ENCODE peak calls at places on chromosomes 3 and 15, in four cellular contexts. V is ACHN; B is nephron progenitor cell; S is activated CD4-positive, alpha-beta T cell treated with anti-CD3 and anti-CD28 coated beads for 1 hour. X is an unnamed sample.

GRCh38 chr3:93961489-93961888 is 12.2 kb downstream of the PROS1 start:
- DNase-seq in V (no peak), B (no peak), S (no peak), X (no peak)

GRCh38 chr3:13579089-13579488 is 30.2 kb downstream of the FBLN2 start:
- DNase-seq in V (no peak), B (no peak), S (no peak), X (no peak)

GRCh38 chr3:195825857-195826804 is 14.4 kb upstream of the MUC4 start:
- DNase-seq in V (no peak), B (no peak), S (no peak), X (no peak)

GRCh38 chr3:189249987-189250386 is 78.2 kb downstream of the TPRG1 start:
- DNase-seq in V (no peak), B (no peak), S (no peak), X (no peak)

GRCh38 chr15:65414841-65415621 is 7.7 kb downstream of the IGDCC4 start:
- DNase-seq in V (no peak), B (peak), S (no peak), X (no peak)

GRCh38 chr3:188513662-188514328 is 359.8 kb downstream of the LPP start:
- DNase-seq in V (no peak), B (no peak), S (no peak), X (no peak)

GRCh38 chr3:9619180-9619579 is 30.1 kb upstream of the MTMR14 start:
- DNase-seq in V (no peak), B (no peak), S (no peak), X (no peak)

GRCh38 chr3:32818431-32819085 is 761 bp downstream of the TRIM71 start:
- DNase-seq in V (no peak), B (peak), S (no peak), X (no peak)

GRCh38 chr3:111763101-111763500 is 96.0 kb upstream of the PHLDB2 start:
- DNase-seq in V (no peak), B (no peak), S (no peak), X (no peak)

GRCh38 chr15:74506515-74506840 is 34.5 kb upstream of the ARID3B start:
- DNase-seq in V (no peak), B (no peak), S (no peak), X (no peak)

GRCh38 chr3:55683666-55684270 is 196.7 kb upstream of the WNT5A start:
- DNase-seq in V (no peak), B (no peak), S (no peak), X (peak)

GRCh38 chr3:44988073-44988472 is 12.0 kb downstream of the EXOSC7 start:
- DNase-seq in V (peak), B (no peak), S (no peak), X (no peak)

GRCh38 chr15:31510003-31510402 is 183.4 kb downstream of the KLF13 start:
- DNase-seq in V (no peak), B (no peak), S (no peak), X (no peak)

GRCh38 chr15:39554746-39555387 is 26.0 kb upstream of the THBS1 start:
- DNase-seq in V (no peak), B (no peak), S (no peak), X (no peak)

GRCh38 chr15:71632571-71633195 is 177.7 kb upstream of the NR2E3 start:
- DNase-seq in V (no peak), B (no peak), S (no peak), X (no peak)

GRCh38 chr15:62578548-62578947 is 413.5 kb upstream of the C2CD4B start:
- DNase-seq in V (no peak), B (no peak), S (no peak), X (no peak)

GRCh38 chr3:184654375-184654774 is 57.5 kb downstream of the MAGEF1 start:
- DNase-seq in V (no peak), B (no peak), S (no peak), X (no peak)

GRCh38 chr3:87771338-87772059 is 287.3 kb downstream of the CGGBP1 start:
- DNase-seq in V (peak), B (peak), S (no peak), X (no peak)

GRCh38 chr3:82048711-82049110 is 287.3 kb upstream of the GBE1 start:
- DNase-seq in V (no peak), B (no peak), S (no peak), X (no peak)

GRCh38 chr15:48177383-48177874 is 666 bp downstream of the MYEF2 start:
- DNase-seq in V (peak), B (no peak), S (peak), X (no peak)

GRCh38 chr3:48637305-48637704 is 2.0 kb upstream of the SLC26A6 start:
- DNase-seq in V (no peak), B (no peak), S (no peak), X (no peak)

GRCh38 chr3:18618723-18619122 is 193.6 kb upstream of the SATB1 start:
- DNase-seq in V (no peak), B (no peak), S (no peak), X (no peak)

GRCh38 chr3:53180305-53181023 is 19.5 kb downstream of the PRKCD start:
- DNase-seq in V (no peak), B (no peak), S (no peak), X (no peak)

GRCh38 chr15:40276927-40277326 is 5.9 kb downstream of the ANKRD63 start:
- DNase-seq in V (no peak), B (no peak), S (no peak), X (no peak)